ENCODE peak calls at places on chromosomes 3 and 15, in ten cellular contexts. W is iris pigment epithelial cell; V is GM10248; Q is CD4-positive, alpha-beta T cell; A is iPS DF 6.9; G is sigmoid colon; H is hepatocyte; D is AG10803; T is H54; J is HEK293T. X is an unnamed sample.

GRCh38 chr15:69537888-69538287 is 85.3 kb downstream of the RPLP1 start:
- DNase-seq in W (no peak), V (no peak), Q (no peak), A (no peak), G (no peak), H (no peak), D (peak; percentile 5), T (no peak), J (no peak), X (no peak)

GRCh38 chr3:179811321-179812095 is 158.7 kb downstream of the USP13 start:
- DNase-seq in W (peak; percentile 90), V (peak; percentile 64), Q (no peak), A (peak; percentile 39), G (no peak), H (peak; percentile 81), D (peak; percentile 72), T (peak; percentile 46), J (peak; percentile 50), X (peak; percentile 71)

GRCh38 chr3:47469616-47470015 is 6.1 kb downstream of the SCAP start:
- DNase-seq in W (peak; percentile 24), V (no peak), Q (no peak), A (no peak), G (no peak), H (no peak), D (peak; percentile 63), T (no peak), J (no peak), X (no peak)

GRCh38 chr3:189593581-189593980 is 37.6 kb upstream of the TP63 start:
- DNase-seq in W (peak; percentile 8), V (no peak), Q (no peak), A (no peak), G (no peak), H (no peak), D (peak; percentile 19), T (no peak), J (no peak), X (no peak)

GRCh38 chr3:127458698-127459097 is 131.8 kb downstream of the TPRA1 start:
- DNase-seq in W (no peak), V (peak; percentile 41), Q (no peak), A (peak; percentile 64), G (no peak), H (peak; percentile 70), D (no peak), T (no peak), J (peak; percentile 56), X (no peak)

GRCh38 chr3:50405249-50405648 is 45.9 kb upstream of the TMEM115 start:
- DNase-seq in W (no peak), V (peak; percentile 50), Q (no peak), A (peak; percentile 25), G (no peak), H (peak; percentile 58), D (no peak), T (no peak), J (peak; percentile 46), X (no peak)

GRCh38 chr15:29127506-29128430 is 141.9 kb downstream of the NSMCE3 start:
- DNase-seq in W (no peak), V (no peak), Q (no peak), A (no peak), G (peak; percentile 46), H (no peak), D (no peak), T (no peak), J (no peak), X (no peak)

GRCh38 chr15:26974120-26974780 is 3.3 kb downstream of the GABRG3 start:
- DNase-seq in W (peak; percentile 20), V (no peak), Q (no peak), A (no peak), G (no peak), H (peak; percentile 57), D (peak; percentile 18), T (no peak), J (no peak), X (no peak)

GRCh38 chr15:83158393-83158792 is 49.2 kb downstream of the HDGFL3 start:
- DNase-seq in W (no peak), V (no peak), Q (no peak), A (no peak), G (no peak), H (no peak), D (no peak), T (no peak), J (no peak), X (no peak)

GRCh38 chr15:98581715-98582114 is 66.6 kb upstream of the IGF1R start:
- DNase-seq in W (no peak), V (no peak), Q (no peak), A (no peak), G (no peak), H (no peak), D (no peak), T (no peak), J (no peak), X (no peak)

GRCh38 chr3:56702487-56703315 is 19.6 kb upstream of the TASOR start:
- DNase-seq in W (peak; percentile 77), V (peak; percentile 61), Q (peak; percentile 36), A (peak; percentile 29), G (no peak), H (peak; percentile 86), D (peak; percentile 79), T (peak; percentile 21), J (peak; percentile 49), X (peak; percentile 41)

GRCh38 chr15:31225356-31225955 is 101.2 kb upstream of the KLF13 start:
- DNase-seq in W (no peak), V (no peak), Q (no peak), A (no peak), G (no peak), H (no peak), D (no peak), T (no peak), J (no peak), X (no peak)

GRCh38 chr15:83092309-83092976 is 15.0 kb upstream of the TM6SF1 start:
- DNase-seq in W (peak; percentile 91), V (peak; percentile 65), Q (no peak), A (no peak), G (peak; percentile 73), H (peak; percentile 50), D (no peak), T (no peak), J (no peak), X (no peak)

GRCh38 chr3:110126065-110126464 is 788.7 kb upstream of the DPPA4 start:
- DNase-seq in W (peak; percentile 50), V (no peak), Q (no peak), A (no peak), G (no peak), H (no peak), D (peak; percentile 5), T (no peak), J (no peak), X (no peak)

GRCh38 chr15:33834892-33835730 is 133.2 kb upstream of the CHRM5 start:
- DNase-seq in W (no peak), V (no peak), Q (no peak), A (peak; percentile 58), G (no peak), H (peak; percentile 26), D (peak; percentile 1), T (no peak), J (no peak), X (no peak)

GRCh38 chr3:48142316-48142870 is 45.8 kb downstream of the CDC25A start:
- DNase-seq in W (no peak), V (no peak), Q (no peak), A (no peak), G (no peak), H (no peak), D (no peak), T (no peak), J (no peak), X (no peak)

GRCh38 chr3:142124243-142124642 is 25.1 kb downstream of the TFDP2 start:
- DNase-seq in W (no peak), V (no peak), Q (no peak), A (no peak), G (no peak), H (no peak), D (no peak), T (no peak), J (no peak), X (no peak)

GRCh38 chr3:31613654-31614053 is 80.9 kb downstream of the STT3B start:
- DNase-seq in W (peak; percentile 47), V (no peak), Q (no peak), A (no peak), G (no peak), H (no peak), D (no peak), T (no peak), J (no peak), X (no peak)

GRCh38 chr3:195558602-195559001 is 15.5 kb upstream of the PPP1R2 start:
- DNase-seq in W (peak; percentile 67), V (peak; percentile 44), Q (no peak), A (no peak), G (no peak), H (peak; percentile 75), D (peak; percentile 33), T (no peak), J (peak; percentile 15), X (no peak)

GRCh38 chr3:184383033-184383740 is 3.3 kb downstream of the CHRD start:
- DNase-seq in W (no peak), V (no peak), Q (no peak), A (no peak), G (no peak), H (no peak), D (no peak), T (no peak), J (no peak), X (no peak)

GRCh38 chr3:191065183-191065805 is 133.7 kb upstream of the OSTN start:
- DNase-seq in W (peak; percentile 85), V (no peak), Q (no peak), A (no peak), G (no peak), H (no peak), D (peak; percentile 43), T (no peak), J (no peak), X (no peak)

GRCh38 chr3:177934001-177934891 is 602.0 kb upstream of the KCNMB2 start:
- DNase-seq in W (peak; percentile 97), V (no peak), Q (no peak), A (no peak), G (peak; percentile 68), H (peak; percentile 41), D (peak; percentile 99), T (no peak), J (no peak), X (peak; percentile 69)

GRCh38 chr3:142999881-143000280 is 1.5 kb upstream of the U2SURP start:
- DNase-seq in W (no peak), V (no peak), Q (no peak), A (no peak), G (no peak), H (no peak), D (peak; percentile 23), T (no peak), J (peak; percentile 30), X (no peak)

GRCh38 chr15:96335429-96335807 is 4.9 kb downstream of the NR2F2 start:
- DNase-seq in W (no peak), V (no peak), Q (no peak), A (no peak), G (no peak), H (no peak), D (no peak), T (no peak), J (no peak), X (no peak)

GRCh38 chr3:177777699-177778098 is 580.4 kb upstream of the TBL1XR1 start:
- DNase-seq in W (peak; percentile 76), V (peak; percentile 37), Q (no peak), A (peak; percentile 33), G (no peak), H (peak; percentile 53), D (peak; percentile 26), T (no peak), J (peak; percentile 32), X (no peak)

GRCh38 chr3:68256635-68257034 is 602.2 kb upstream of the SUCLG2 start:
- DNase-seq in W (no peak), V (no peak), Q (no peak), A (no peak), G (no peak), H (peak; percentile 13), D (no peak), T (no peak), J (peak; percentile 10), X (no peak)

GRCh38 chr15:59224474-59224873 is 17.8 kb downstream of the LDHAL6B start:
- DNase-seq in W (peak; percentile 16), V (no peak), Q (no peak), A (no peak), G (no peak), H (peak; percentile 19), D (no peak), T (no peak), J (no peak), X (no peak)

GRCh38 chr15:65824941-65825544 is 33.0 kb upstream of the DENND4A start:
- DNase-seq in W (peak; percentile 82), V (no peak), Q (no peak), A (no peak), G (peak; percentile 78), H (no peak), D (peak; percentile 79), T (no peak), J (no peak), X (peak; percentile 28)